ENCODE peak calls at places on chromosome 1, in five cellular contexts. J is testis, M is skeletal muscle cell, B is left cardiac atrium, E is kidney. W is an unnamed sample.
A peak's percentile ranks its signal among the peaks of the same experiment; 100 is the strongest.

GRCh38 chr1:196423612-196424011 is 184.6 kb downstream of the KCNT2 start:
- DNase-seq in J (no peak), B (no peak), M (no peak), E (no peak), W (no peak)

GRCh38 chr1:33616780-33617179 is 144.3 kb downstream of the ZSCAN20 start:
- DNase-seq in B (no peak), M (no peak), E (peak; percentile 33), J (no peak), W (no peak)

GRCh38 chr1:222994506-222995229 is 148.4 kb downstream of the TLR5 start:
- DNase-seq in E (no peak), J (no peak), M (peak; percentile 41), B (no peak), W (no peak)

GRCh38 chr1:31751822-31752241 is 12.3 kb downstream of the ADGRB2 start:
- DNase-seq in J (peak; percentile 76), M (no peak), E (no peak), B (no peak), W (no peak)

GRCh38 chr1:15207031-15207828 is 39.8 kb upstream of the FHAD1 start:
- DNase-seq in J (no peak), E (no peak), M (no peak), B (no peak), W (no peak)

GRCh38 chr1:90357980-90358379 is 359.1 kb downstream of the BARHL2 start:
- DNase-seq in M (no peak), J (no peak), E (no peak), B (no peak), W (no peak)

GRCh38 chr1:112894561-112895011 is 61.4 kb downstream of the SLC16A1 start:
- DNase-seq in E (no peak), B (no peak), M (no peak), J (no peak), W (no peak)

GRCh38 chr1:244231572-244232315 is 180.7 kb downstream of the ZBTB18 start:
- DNase-seq in B (no peak), M (peak; percentile 45), J (no peak), E (no peak), W (no peak)

GRCh38 chr1:246837418-246838117 is 94.2 kb downstream of the AHCTF1 start:
- DNase-seq in E (no peak), J (no peak), M (no peak), B (no peak), W (no peak)

GRCh38 chr1:11790880-11791715 is 14.7 kb downstream of the MTHFR start:
- DNase-seq in B (peak; percentile 95), J (peak; percentile 90), E (peak; percentile 96), M (peak; percentile 68), W (no peak)

W was measured in NT2/D1.